ENCODE peak calls at places on chromosomes 16 and 17, in eight cellular contexts. One of them, this sample, is unnamed.

GRCh38 chr17:60631119-60631518 is 31.1 kb downstream of the PPM1D start:
- DNase-seq in body of pancreas: no peak
- DNase-seq in psoas muscle: no peak
- DNase-seq in fibroblast of lung: no peak
- DNase-seq in stomach: no peak
- DNase-seq in esophagus squamous epithelium: no peak
- DNase-seq in pancreas: no peak
- DNase-seq in DND-41: no peak
- DNase-seq in this sample: no peak

GRCh38 chr16:88941933-88942909 is 34.8 kb downstream of the CBFA2T3 start:
- DNase-seq in esophagus squamous epithelium: no peak
- DNase-seq in fibroblast of lung: peak; percentile 1
- DNase-seq in pancreas: peak; percentile 86
- DNase-seq in body of pancreas: peak; percentile 40
- DNase-seq in DND-41: peak; percentile 76
- DNase-seq in psoas muscle: peak; percentile 55
- DNase-seq in stomach: peak; percentile 63
- DNase-seq in this sample: peak; percentile 25

GRCh38 chr17:59848778-59849177 is 44.0 kb downstream of the TUBD1 start:
- DNase-seq in body of pancreas: peak; percentile 83
- DNase-seq in esophagus squamous epithelium: no peak
- DNase-seq in fibroblast of lung: peak; percentile 94
- DNase-seq in psoas muscle: peak; percentile 72
- DNase-seq in pancreas: peak; percentile 54
- DNase-seq in stomach: peak; percentile 74
- DNase-seq in DND-41: peak; percentile 60
- DNase-seq in this sample: peak; percentile 95

GRCh38 chr17:50931003-50931878 is 65.1 kb upstream of the TOB1 start:
- DNase-seq in fibroblast of lung: peak; percentile 85
- DNase-seq in pancreas: peak; percentile 90
- DNase-seq in esophagus squamous epithelium: no peak
- DNase-seq in DND-41: no peak
- DNase-seq in psoas muscle: peak; percentile 88
- DNase-seq in body of pancreas: peak; percentile 93
- DNase-seq in stomach: peak; percentile 92
- DNase-seq in this sample: peak; percentile 87

GRCh38 chr17:77772461-77772897 is 186.0 kb upstream of the TNRC6C start:
- DNase-seq in psoas muscle: peak; percentile 57
- DNase-seq in body of pancreas: peak; percentile 46
- DNase-seq in stomach: peak; percentile 64
- DNase-seq in DND-41: peak; percentile 28
- DNase-seq in esophagus squamous epithelium: no peak
- DNase-seq in pancreas: peak; percentile 81
- DNase-seq in fibroblast of lung: peak; percentile 2
- DNase-seq in this sample: peak; percentile 8

GRCh38 chr16:75457485-75458021 is 6.9 kb downstream of the TMEM170A start:
- DNase-seq in esophagus squamous epithelium: no peak
- DNase-seq in body of pancreas: no peak
- DNase-seq in stomach: no peak
- DNase-seq in fibroblast of lung: no peak
- DNase-seq in psoas muscle: no peak
- DNase-seq in DND-41: no peak
- DNase-seq in pancreas: no peak
- DNase-seq in this sample: no peak

GRCh38 chr16:70644763-70645597 is 1.4 kb upstream of the IL34 start:
- DNase-seq in fibroblast of lung: no peak
- DNase-seq in esophagus squamous epithelium: no peak
- DNase-seq in stomach: no peak
- DNase-seq in DND-41: no peak
- DNase-seq in psoas muscle: no peak
- DNase-seq in body of pancreas: no peak
- DNase-seq in pancreas: no peak
- DNase-seq in this sample: no peak

GRCh38 chr16:3999479-3999868 is 116.8 kb downstream of the ADCY9 start:
- DNase-seq in fibroblast of lung: peak; percentile 81
- DNase-seq in stomach: no peak
- DNase-seq in psoas muscle: peak; percentile 53
- DNase-seq in esophagus squamous epithelium: no peak
- DNase-seq in DND-41: no peak
- DNase-seq in body of pancreas: no peak
- DNase-seq in pancreas: no peak
- DNase-seq in this sample: peak; percentile 76

GRCh38 chr16:8623634-8624033 is 2.1 kb downstream of the METTL22 start:
- DNase-seq in body of pancreas: no peak
- DNase-seq in esophagus squamous epithelium: no peak
- DNase-seq in pancreas: no peak
- DNase-seq in fibroblast of lung: peak; percentile 17
- DNase-seq in DND-41: no peak
- DNase-seq in stomach: no peak
- DNase-seq in psoas muscle: no peak
- DNase-seq in this sample: no peak

GRCh38 chr17:70655179-70655578 is 485.8 kb downstream of the KCNJ2 start:
- DNase-seq in body of pancreas: no peak
- DNase-seq in pancreas: no peak
- DNase-seq in stomach: no peak
- DNase-seq in fibroblast of lung: no peak
- DNase-seq in psoas muscle: no peak
- DNase-seq in esophagus squamous epithelium: no peak
- DNase-seq in DND-41: no peak
- DNase-seq in this sample: no peak

GRCh38 chr16:10121496-10121895 is 60.7 kb downstream of the GRIN2A start:
- DNase-seq in esophagus squamous epithelium: no peak
- DNase-seq in stomach: no peak
- DNase-seq in body of pancreas: peak; percentile 29
- DNase-seq in pancreas: no peak
- DNase-seq in psoas muscle: no peak
- DNase-seq in DND-41: no peak
- DNase-seq in fibroblast of lung: no peak
- DNase-seq in this sample: peak; percentile 18

GRCh38 chr16:4140652-4141051 is 24.4 kb upstream of the ADCY9 start:
- DNase-seq in body of pancreas: no peak
- DNase-seq in fibroblast of lung: peak; percentile 60
- DNase-seq in psoas muscle: no peak
- DNase-seq in stomach: no peak
- DNase-seq in esophagus squamous epithelium: no peak
- DNase-seq in DND-41: no peak
- DNase-seq in pancreas: no peak
- DNase-seq in this sample: no peak

GRCh38 chr17:59754547-59754946 is 47.1 kb downstream of the VMP1 start:
- DNase-seq in psoas muscle: no peak
- DNase-seq in esophagus squamous epithelium: no peak
- DNase-seq in body of pancreas: no peak
- DNase-seq in pancreas: no peak
- DNase-seq in DND-41: peak; percentile 19
- DNase-seq in fibroblast of lung: peak; percentile 96
- DNase-seq in stomach: no peak
- DNase-seq in this sample: no peak

GRCh38 chr17:68054296-68054900 is 18.9 kb downstream of the KPNA2 start:
- DNase-seq in stomach: peak; percentile 32
- DNase-seq in fibroblast of lung: peak; percentile 65
- DNase-seq in psoas muscle: no peak
- DNase-seq in pancreas: peak; percentile 9
- DNase-seq in esophagus squamous epithelium: no peak
- DNase-seq in body of pancreas: peak; percentile 30
- DNase-seq in DND-41: no peak
- DNase-seq in this sample: peak; percentile 27

GRCh38 chr16:50711862-50712567 is 18.6 kb downstream of the NOD2 start:
- DNase-seq in stomach: no peak
- DNase-seq in body of pancreas: peak; percentile 36
- DNase-seq in fibroblast of lung: no peak
- DNase-seq in psoas muscle: peak; percentile 81
- DNase-seq in pancreas: no peak
- DNase-seq in esophagus squamous epithelium: no peak
- DNase-seq in DND-41: no peak
- DNase-seq in this sample: peak; percentile 54

GRCh38 chr16:50711040-50711439 is 17.6 kb downstream of the NOD2 start:
- DNase-seq in DND-41: no peak
- DNase-seq in stomach: no peak
- DNase-seq in esophagus squamous epithelium: no peak
- DNase-seq in pancreas: no peak
- DNase-seq in psoas muscle: no peak
- DNase-seq in body of pancreas: no peak
- DNase-seq in fibroblast of lung: no peak
- DNase-seq in this sample: no peak

GRCh38 chr16:50709061-50709695 is 15.8 kb downstream of the NOD2 start:
- DNase-seq in pancreas: no peak
- DNase-seq in esophagus squamous epithelium: no peak
- DNase-seq in stomach: no peak
- DNase-seq in DND-41: no peak
- DNase-seq in psoas muscle: no peak
- DNase-seq in fibroblast of lung: no peak
- DNase-seq in body of pancreas: peak; percentile 33
- DNase-seq in this sample: no peak

GRCh38 chr16:50709980-50710379 is 16.6 kb downstream of the NOD2 start:
- DNase-seq in body of pancreas: no peak
- DNase-seq in pancreas: no peak
- DNase-seq in DND-41: no peak
- DNase-seq in stomach: no peak
- DNase-seq in esophagus squamous epithelium: no peak
- DNase-seq in fibroblast of lung: no peak
- DNase-seq in psoas muscle: no peak
- DNase-seq in this sample: no peak

DNA sequence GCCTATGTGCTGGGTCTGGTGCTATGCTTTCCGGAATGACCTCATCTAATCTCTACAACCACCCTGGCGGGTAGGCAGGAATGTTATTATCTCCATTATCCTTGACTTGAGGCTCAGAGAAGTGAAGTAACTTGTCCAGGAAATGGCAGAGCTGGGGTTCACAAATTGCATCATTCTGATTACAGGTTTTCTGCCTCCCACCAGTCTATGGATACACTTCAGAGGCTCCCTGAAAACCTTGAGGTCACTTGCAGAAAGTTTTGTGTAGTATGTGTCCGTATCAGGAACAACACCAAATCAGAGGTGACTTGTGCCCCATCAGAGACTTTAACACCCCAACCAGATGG is 19.1 kb downstream of the NOD2 start:
- DNase-seq in pancreas: no peak
- DNase-seq in fibroblast of lung: no peak
- DNase-seq in body of pancreas: peak; percentile 43
- DNase-seq in psoas muscle: no peak
- DNase-seq in stomach: no peak
- DNase-seq in esophagus squamous epithelium: no peak
- DNase-seq in DND-41: no peak
- DNase-seq in this sample: no peak
- H3K4me1 ChIP-seq in pancreas: no peaks in the 10 kb centered on the region
- H3K4me1 ChIP-seq in fibroblast of lung: no peaks in the 10 kb centered on the region
- H3K4me1 ChIP-seq in body of pancreas: no peaks in the 10 kb centered on the region
- H3K4me1 ChIP-seq in psoas muscle: peaks cover 16% of the 10 kb centered on the region
- H3K4me1 ChIP-seq in stomach: peaks cover 35% of the 10 kb centered on the region
- H3K4me1 ChIP-seq in esophagus squamous epithelium: peaks cover 53% of the 10 kb centered on the region
- H3K4me1 ChIP-seq in DND-41: no peaks in the 10 kb centered on the region
- H3K4me1 ChIP-seq in this sample: no peaks in the 10 kb centered on the region

GRCh38 chr16:50427107-50427506 is 58.3 kb upstream of the BRD7 start:
- DNase-seq in psoas muscle: no peak
- DNase-seq in DND-41: no peak
- DNase-seq in esophagus squamous epithelium: no peak
- DNase-seq in body of pancreas: no peak
- DNase-seq in pancreas: no peak
- DNase-seq in fibroblast of lung: no peak
- DNase-seq in stomach: no peak
- DNase-seq in this sample: no peak
- H3K4me3 ChIP-seq in psoas muscle: no peak overlapping the region
- H3K4me3 ChIP-seq in DND-41: no peak overlapping the region
- H3K4me3 ChIP-seq in esophagus squamous epithelium: no peak overlapping the region
- H3K4me3 ChIP-seq in body of pancreas: no peak overlapping the region
- H3K4me3 ChIP-seq in pancreas: no peak overlapping the region
- H3K4me3 ChIP-seq in fibroblast of lung: no peak overlapping the region
- H3K4me3 ChIP-seq in stomach: no peak overlapping the region
- H3K4me3 ChIP-seq in this sample: no peak overlapping the region

GRCh38 chr17:2074919-2075318 is 20.0 kb downstream of the HIC1 start:
- DNase-seq in body of pancreas: no peak
- DNase-seq in fibroblast of lung: no peak
- DNase-seq in pancreas: no peak
- DNase-seq in stomach: no peak
- DNase-seq in DND-41: no peak
- DNase-seq in psoas muscle: no peak
- DNase-seq in esophagus squamous epithelium: no peak
- DNase-seq in this sample: no peak

GRCh38 chr17:2076461-2076984 is 21.6 kb downstream of the HIC1 start:
- DNase-seq in stomach: no peak
- DNase-seq in esophagus squamous epithelium: no peak
- DNase-seq in DND-41: no peak
- DNase-seq in pancreas: no peak
- DNase-seq in fibroblast of lung: peak; percentile 68
- DNase-seq in psoas muscle: no peak
- DNase-seq in body of pancreas: no peak
- DNase-seq in this sample: no peak

GRCh38 chr17:2071421-2072281 is 16.7 kb downstream of the HIC1 start:
- DNase-seq in psoas muscle: peak; percentile 39
- DNase-seq in DND-41: no peak
- DNase-seq in esophagus squamous epithelium: no peak
- DNase-seq in pancreas: no peak
- DNase-seq in stomach: no peak
- DNase-seq in body of pancreas: no peak
- DNase-seq in fibroblast of lung: peak; percentile 87
- DNase-seq in this sample: no peak

GRCh38 chr17:2077040-2077439 is 22.1 kb downstream of the HIC1 start:
- DNase-seq in fibroblast of lung: no peak
- DNase-seq in body of pancreas: no peak
- DNase-seq in stomach: no peak
- DNase-seq in psoas muscle: no peak
- DNase-seq in pancreas: no peak
- DNase-seq in DND-41: no peak
- DNase-seq in esophagus squamous epithelium: no peak
- DNase-seq in this sample: no peak

DNA sequence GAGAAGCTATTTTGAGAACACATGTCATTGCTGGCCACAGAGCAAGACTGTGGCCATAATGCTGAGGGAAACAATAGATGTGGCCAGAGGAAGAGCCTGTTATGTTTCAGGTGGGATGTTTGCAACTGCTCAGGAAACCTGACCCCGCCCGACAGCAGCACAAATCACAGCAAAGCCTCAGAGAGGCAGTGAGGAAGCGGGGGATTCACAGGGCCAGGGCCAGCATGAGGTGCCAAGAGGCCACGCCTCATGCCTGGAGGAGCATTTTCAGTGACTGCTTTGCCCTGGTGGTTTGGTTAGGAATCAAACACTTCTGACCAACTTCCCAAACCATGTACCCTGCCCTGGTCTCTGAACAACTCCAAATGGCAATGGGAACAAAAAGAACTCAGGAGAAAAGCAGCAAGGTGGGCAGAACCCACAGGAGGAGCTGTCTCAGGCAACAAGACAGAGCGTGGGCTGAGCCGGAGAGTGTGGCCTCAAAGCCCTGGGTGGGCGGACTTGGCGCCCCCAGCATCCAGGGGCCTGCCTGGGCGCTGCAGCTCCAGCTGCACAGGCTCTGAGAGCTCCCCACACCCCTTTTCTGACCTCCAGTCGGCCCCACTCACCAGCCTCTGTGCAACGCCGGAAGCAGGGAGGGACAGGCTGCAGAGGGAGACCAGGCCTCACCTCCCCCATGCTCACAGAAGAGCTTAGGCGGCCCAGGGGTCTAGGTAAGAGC is 20.6 kb downstream of the HIC1 start:
- DNase-seq in esophagus squamous epithelium: no peak
- DNase-seq in pancreas: no peak
- DNase-seq in stomach: no peak
- DNase-seq in DND-41: no peak
- DNase-seq in body of pancreas: no peak
- DNase-seq in fibroblast of lung: peak; percentile 69
- DNase-seq in psoas muscle: peak; percentile 59
- DNase-seq in this sample: no peak
- TF ChIP-seq CTCF in esophagus squamous epithelium: peak; percentile 13
- TF ChIP-seq CTCF in pancreas: no peak
- TF ChIP-seq CTCF in stomach: no peak
- TF ChIP-seq CTCF in DND-41: no peak
- TF ChIP-seq CTCF in body of pancreas: no peak
- TF ChIP-seq CTCF in fibroblast of lung: no peak
- TF ChIP-seq CTCF in psoas muscle: no peak
- TF ChIP-seq CTCF in this sample: no peak

GRCh38 chr17:31487648-31488263 is 96.3 kb downstream of the RAB11FIP4 start:
- DNase-seq in esophagus squamous epithelium: peak; percentile 67
- DNase-seq in stomach: peak; percentile 97
- DNase-seq in pancreas: peak; percentile 98
- DNase-seq in body of pancreas: peak; percentile 96
- DNase-seq in fibroblast of lung: no peak
- DNase-seq in DND-41: peak; percentile 58
- DNase-seq in psoas muscle: peak; percentile 80
- DNase-seq in this sample: peak; percentile 97
- H3K4me1 ChIP-seq in esophagus squamous epithelium: peaks cover 56% of the 10 kb centered on the region
- H3K4me1 ChIP-seq in stomach: peaks cover 60% of the 10 kb centered on the region
- H3K4me1 ChIP-seq in pancreas: peaks cover 29% of the 10 kb centered on the region
- H3K4me1 ChIP-seq in body of pancreas: peaks cover 61% of the 10 kb centered on the region
- H3K4me1 ChIP-seq in fibroblast of lung: peaks cover 4% of the 10 kb centered on the region
- H3K4me1 ChIP-seq in DND-41: peaks cover 8% of the 10 kb centered on the region
- H3K4me1 ChIP-seq in psoas muscle: peaks cover 6% of the 10 kb centered on the region
- H3K4me1 ChIP-seq in this sample: peaks cover 11% of the 10 kb centered on the region